ENCODE peak calls at places on chromosomes 11 and 22, in seven cellular contexts. S is endodermal cell, N is NCI-H2171, D is ovary, Z is Daoy, Q is fibroblast of lung, R is HuH-7. F is an unnamed sample.

GRCh38 chr11:57667715-57668466 is at the start of gene ZDHHC5:
- DNase-seq in S (peak), N (peak), D (peak), Z (peak), Q (peak), R (peak), F (peak)

GRCh38 chr11:36931167-36931566 is 333.1 kb upstream of the RAG2 start:
- DNase-seq in S (no peak), N (no peak), D (no peak), Z (no peak), Q (no peak), R (no peak), F (no peak)

GRCh38 chr11:69217276-69218105 is 61.8 kb downstream of the SMIM38 start:
- DNase-seq in S (peak), N (no peak), D (no peak), Z (no peak), Q (no peak), R (no peak), F (no peak)

GRCh38 chr11:10164621-10165020 is 129.4 kb downstream of the SBF2 start:
- DNase-seq in S (no peak), N (no peak), D (no peak), Z (no peak), Q (no peak), R (no peak), F (no peak)

GRCh38 chr11:67996622-67997459 is 7.1 kb downstream of the UNC93B1 start:
- DNase-seq in S (peak), N (no peak), D (peak), Z (peak), Q (peak), R (peak), F (peak)

GRCh38 chr11:11979487-11980117 is 28.8 kb downstream of the DKK3 start:
- DNase-seq in S (peak), N (no peak), D (no peak), Z (peak), Q (peak), R (no peak), F (no peak)

GRCh38 chr11:65311197-65311631 is 3.5 kb upstream of the CDC42EP2 start:
- DNase-seq in S (peak), N (no peak), D (no peak), Z (peak), Q (no peak), R (no peak), F (no peak)

GRCh38 chr11:6397156-6397555 is 6.9 kb downstream of the SMPD1 start:
- DNase-seq in S (no peak), N (no peak), D (no peak), Z (no peak), Q (no peak), R (no peak), F (no peak)

GRCh38 chr22:44880588-44881245 is 128.3 kb downstream of the ARHGAP8 start:
- DNase-seq in S (peak), N (no peak), D (peak), Z (no peak), Q (no peak), R (no peak), F (no peak)

GRCh38 chr22:19864538-19865106 is 9.9 kb upstream of the GNB1L start:
- DNase-seq in S (no peak), N (no peak), D (no peak), Z (no peak), Q (no peak), R (no peak), F (no peak)

GRCh38 chr11:126573325-126574076 is 218.0 kb downstream of the ST3GAL4 start:
- DNase-seq in S (peak), N (no peak), D (no peak), Z (no peak), Q (no peak), R (peak), F (peak)

GRCh38 chr11:285021-285893 is 3.7 kb upstream of the PGGHG start:
- DNase-seq in S (peak), N (no peak), D (peak), Z (peak), Q (no peak), R (no peak), F (no peak)

GRCh38 chr11:103085758-103086365 is 6.1 kb downstream of the DCUN1D5 start:
- DNase-seq in S (no peak), N (no peak), D (no peak), Z (no peak), Q (peak), R (no peak), F (no peak)

GRCh38 chr11:73950869-73951710 is at the start of gene DNAJB13:
- DNase-seq in S (peak), N (no peak), D (peak), Z (peak), Q (peak), R (peak), F (peak)

GRCh38 chr11:75369846-75370245 is 18.4 kb upstream of the ARRB1 start:
- DNase-seq in S (no peak), N (no peak), D (no peak), Z (no peak), Q (no peak), R (no peak), F (no peak)

F was measured in GM23338.